ENCODE peak calls at places on chromosomes 2 and 18, in seven cellular contexts. One of them, this sample, is unnamed.

GRCh38 chr2:65800998-65801397 is 368.6 kb upstream of the SPRED2 start:
- DNase-seq in spleen: no peak
- DNase-seq in SK-N-SH: no peak
- DNase-seq in GM12878: no peak
- DNase-seq in HepG2: no peak
- DNase-seq in H1: no peak
- DNase-seq in transverse colon: peak; percentile 10
- DNase-seq in this sample: no peak

GRCh38 chr2:128473175-128474013 is 154.7 kb upstream of the HS6ST1 start:
- DNase-seq in spleen: no peak
- DNase-seq in transverse colon: peak; percentile 17
- DNase-seq in GM12878: peak; percentile 41
- DNase-seq in HepG2: no peak
- DNase-seq in H1: no peak
- DNase-seq in SK-N-SH: no peak
- DNase-seq in this sample: no peak

GRCh38 chr18:23627325-23627724 is 35.4 kb downstream of the ANKRD29 start:
- DNase-seq in spleen: no peak
- DNase-seq in HepG2: peak; percentile 37
- DNase-seq in transverse colon: peak; percentile 18
- DNase-seq in GM12878: no peak
- DNase-seq in SK-N-SH: no peak
- DNase-seq in H1: no peak
- DNase-seq in this sample: no peak

GRCh38 chr2:181396575-181397062 is 60.6 kb upstream of the ITGA4 start:
- DNase-seq in HepG2: no peak
- DNase-seq in transverse colon: no peak
- DNase-seq in H1: no peak
- DNase-seq in SK-N-SH: no peak
- DNase-seq in GM12878: no peak
- DNase-seq in spleen: no peak
- DNase-seq in this sample: no peak

GRCh38 chr2:133498615-133499585 is 69.4 kb downstream of the NCKAP5 start:
- DNase-seq in transverse colon: peak; percentile 21
- DNase-seq in H1: no peak
- DNase-seq in HepG2: no peak
- DNase-seq in spleen: no peak
- DNase-seq in GM12878: peak; percentile 72
- DNase-seq in SK-N-SH: no peak
- DNase-seq in this sample: no peak

GRCh38 chr2:18520605-18521031 is 39.8 kb downstream of the RDH14 start:
- DNase-seq in H1: peak; percentile 63
- DNase-seq in spleen: peak; percentile 87
- DNase-seq in SK-N-SH: peak; percentile 84
- DNase-seq in GM12878: no peak
- DNase-seq in transverse colon: peak; percentile 82
- DNase-seq in HepG2: peak; percentile 71
- DNase-seq in this sample: peak; percentile 72

GRCh38 chr18:78902795-78903435 is 76.7 kb upstream of the SALL3 start:
- DNase-seq in H1: no peak
- DNase-seq in spleen: no peak
- DNase-seq in HepG2: no peak
- DNase-seq in transverse colon: no peak
- DNase-seq in SK-N-SH: no peak
- DNase-seq in GM12878: no peak
- DNase-seq in this sample: no peak

GRCh38 chr2:157684940-157685466 is 56.3 kb upstream of the ACVR1C start:
- DNase-seq in spleen: no peak
- DNase-seq in SK-N-SH: no peak
- DNase-seq in H1: no peak
- DNase-seq in transverse colon: no peak
- DNase-seq in GM12878: no peak
- DNase-seq in HepG2: no peak
- DNase-seq in this sample: no peak

GRCh38 chr18:32549248-32549842 is 78.7 kb upstream of the GAREM1 start:
- DNase-seq in SK-N-SH: peak; percentile 81
- DNase-seq in H1: peak; percentile 19
- DNase-seq in HepG2: peak; percentile 39
- DNase-seq in spleen: no peak
- DNase-seq in GM12878: no peak
- DNase-seq in transverse colon: peak; percentile 65
- DNase-seq in this sample: peak; percentile 44

GRCh38 chr18:44733754-44734465 is 53.2 kb downstream of the SETBP1 start:
- DNase-seq in H1: no peak
- DNase-seq in GM12878: no peak
- DNase-seq in HepG2: no peak
- DNase-seq in transverse colon: no peak
- DNase-seq in spleen: no peak
- DNase-seq in SK-N-SH: no peak
- DNase-seq in this sample: no peak

GRCh38 chr2:110173523-110173922 is 31.3 kb downstream of the NPHP1 start:
- DNase-seq in HepG2: peak; percentile 5
- DNase-seq in GM12878: no peak
- DNase-seq in H1: no peak
- DNase-seq in spleen: no peak
- DNase-seq in transverse colon: no peak
- DNase-seq in SK-N-SH: no peak
- DNase-seq in this sample: no peak

GRCh38 chr2:239002960-239003932 is 155.4 kb downstream of the TWIST2 start:
- DNase-seq in H1: no peak
- DNase-seq in transverse colon: no peak
- DNase-seq in HepG2: no peak
- DNase-seq in spleen: peak; percentile 54
- DNase-seq in GM12878: no peak
- DNase-seq in SK-N-SH: no peak
- DNase-seq in this sample: peak; percentile 45

GRCh38 chr2:193869564-193869963 is 1674.8 kb upstream of the TMEFF2 start:
- DNase-seq in HepG2: no peak
- DNase-seq in SK-N-SH: no peak
- DNase-seq in spleen: no peak
- DNase-seq in GM12878: no peak
- DNase-seq in H1: no peak
- DNase-seq in transverse colon: no peak
- DNase-seq in this sample: no peak

GRCh38 chr18:44325903-44326650 is 354.6 kb upstream of the SETBP1 start:
- DNase-seq in SK-N-SH: peak; percentile 42
- DNase-seq in spleen: no peak
- DNase-seq in H1: peak; percentile 21
- DNase-seq in GM12878: no peak
- DNase-seq in transverse colon: peak; percentile 66
- DNase-seq in HepG2: no peak
- DNase-seq in this sample: no peak

GRCh38 chr2:2234398-2234797 is 96.7 kb downstream of the MYT1L start:
- DNase-seq in SK-N-SH: no peak
- DNase-seq in GM12878: no peak
- DNase-seq in H1: no peak
- DNase-seq in HepG2: no peak
- DNase-seq in spleen: no peak
- DNase-seq in transverse colon: no peak
- DNase-seq in this sample: no peak

GRCh38 chr2:235669983-235670962 is 176.4 kb downstream of the AGAP1 start:
- DNase-seq in SK-N-SH: peak; percentile 87
- DNase-seq in transverse colon: peak; percentile 70
- DNase-seq in GM12878: no peak
- DNase-seq in spleen: no peak
- DNase-seq in HepG2: no peak
- DNase-seq in H1: no peak
- DNase-seq in this sample: peak; percentile 43

GRCh38 chr18:8188196-8188595 is 421.0 kb upstream of the RAB12 start:
- DNase-seq in GM12878: no peak
- DNase-seq in spleen: no peak
- DNase-seq in SK-N-SH: no peak
- DNase-seq in H1: no peak
- DNase-seq in transverse colon: no peak
- DNase-seq in HepG2: no peak
- DNase-seq in this sample: no peak

GRCh38 chr2:168559187-168559586 is 103.1 kb downstream of the CERS6 start:
- DNase-seq in H1: no peak
- DNase-seq in transverse colon: no peak
- DNase-seq in SK-N-SH: no peak
- DNase-seq in HepG2: no peak
- DNase-seq in GM12878: no peak
- DNase-seq in spleen: no peak
- DNase-seq in this sample: no peak

GRCh38 chr2:68839260-68839833 is 31.9 kb downstream of the BMP10 start:
- DNase-seq in HepG2: no peak
- DNase-seq in spleen: no peak
- DNase-seq in transverse colon: no peak
- DNase-seq in GM12878: no peak
- DNase-seq in H1: no peak
- DNase-seq in SK-N-SH: peak; percentile 24
- DNase-seq in this sample: no peak

GRCh38 chr18:77105680-77106079 is 26.9 kb downstream of the MBP start:
- DNase-seq in HepG2: no peak
- DNase-seq in GM12878: no peak
- DNase-seq in H1: no peak
- DNase-seq in transverse colon: no peak
- DNase-seq in spleen: no peak
- DNase-seq in SK-N-SH: no peak
- DNase-seq in this sample: no peak

GRCh38 chr18:77106331-77106730 is 26.3 kb downstream of the MBP start:
- DNase-seq in GM12878: no peak
- DNase-seq in H1: no peak
- DNase-seq in SK-N-SH: no peak
- DNase-seq in HepG2: no peak
- DNase-seq in transverse colon: no peak
- DNase-seq in spleen: no peak
- DNase-seq in this sample: no peak

GRCh38 chr18:77103181-77103875 is 29.3 kb downstream of the MBP start:
- DNase-seq in HepG2: no peak
- DNase-seq in spleen: no peak
- DNase-seq in transverse colon: no peak
- DNase-seq in GM12878: no peak
- DNase-seq in SK-N-SH: no peak
- DNase-seq in H1: no peak
- DNase-seq in this sample: no peak

GRCh38 chr18:77103991-77104521 is 28.5 kb downstream of the MBP start:
- DNase-seq in SK-N-SH: no peak
- DNase-seq in GM12878: no peak
- DNase-seq in HepG2: no peak
- DNase-seq in spleen: no peak
- DNase-seq in transverse colon: no peak
- DNase-seq in H1: no peak
- DNase-seq in this sample: no peak

DNA sequence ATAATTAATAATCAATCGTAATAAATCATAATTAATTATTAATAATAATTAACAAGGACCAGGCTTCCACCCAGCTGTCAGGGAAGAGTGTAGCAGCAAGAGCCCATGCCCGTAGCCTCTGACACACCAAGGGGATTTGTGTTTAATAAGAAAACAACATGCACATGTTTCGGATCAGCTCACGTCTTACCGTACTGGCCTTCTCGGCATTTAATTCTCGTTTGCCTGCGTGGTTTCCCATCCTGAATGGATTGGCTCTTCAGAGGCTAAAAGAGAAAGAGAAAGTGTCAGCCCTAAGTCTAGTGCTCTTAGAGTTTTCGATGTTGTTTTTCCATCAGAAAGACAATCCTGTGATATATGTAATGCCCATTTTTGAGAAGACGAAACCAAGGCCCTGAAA is 27.6 kb downstream of the MBP start:
- DNase-seq in spleen: no peak
- DNase-seq in GM12878: no peak
- DNase-seq in SK-N-SH: no peak
- DNase-seq in H1: no peak
- DNase-seq in transverse colon: no peak
- DNase-seq in HepG2: no peak
- DNase-seq in this sample: no peak
- H3K4me1 ChIP-seq in spleen: peaks cover 99% of the 10 kb centered on the region
- H3K4me1 ChIP-seq in GM12878: peaks cover 73% of the 10 kb centered on the region
- H3K4me1 ChIP-seq in SK-N-SH: peaks cover 32% of the 10 kb centered on the region
- H3K4me1 ChIP-seq in H1: peaks cover 15% of the 10 kb centered on the region
- H3K4me1 ChIP-seq in transverse colon: peaks cover 83% of the 10 kb centered on the region
- H3K4me1 ChIP-seq in HepG2: peaks cover 9% of the 10 kb centered on the region
- H3K4me1 ChIP-seq in this sample: peaks cover 62% of the 10 kb centered on the region

GRCh38 chr2:159202568-159203071 is 83.9 kb downstream of the WDSUB1 start:
- DNase-seq in GM12878: no peak
- DNase-seq in H1: no peak
- DNase-seq in SK-N-SH: no peak
- DNase-seq in HepG2: peak; percentile 20
- DNase-seq in spleen: no peak
- DNase-seq in transverse colon: peak; percentile 29
- DNase-seq in this sample: peak; percentile 53

GRCh38 chr2:159201321-159202063 is 85.0 kb downstream of the WDSUB1 start:
- DNase-seq in SK-N-SH: no peak
- DNase-seq in transverse colon: no peak
- DNase-seq in spleen: peak; percentile 73
- DNase-seq in GM12878: peak; percentile 42
- DNase-seq in H1: no peak
- DNase-seq in HepG2: no peak
- DNase-seq in this sample: no peak

GRCh38 chr2:159199236-159199635 is 87.3 kb downstream of the WDSUB1 start:
- DNase-seq in spleen: peak; percentile 77
- DNase-seq in HepG2: no peak
- DNase-seq in H1: no peak
- DNase-seq in transverse colon: no peak
- DNase-seq in GM12878: no peak
- DNase-seq in SK-N-SH: no peak
- DNase-seq in this sample: no peak

GRCh38 chr2:159200498-159200897 is 86.0 kb downstream of the WDSUB1 start:
- DNase-seq in H1: no peak
- DNase-seq in GM12878: no peak
- DNase-seq in spleen: no peak
- DNase-seq in SK-N-SH: no peak
- DNase-seq in HepG2: no peak
- DNase-seq in transverse colon: no peak
- DNase-seq in this sample: no peak

GRCh38 chr2:159199751-159200465 is 86.6 kb downstream of the WDSUB1 start:
- DNase-seq in HepG2: no peak
- DNase-seq in spleen: no peak
- DNase-seq in GM12878: no peak
- DNase-seq in H1: no peak
- DNase-seq in transverse colon: no peak
- DNase-seq in SK-N-SH: no peak
- DNase-seq in this sample: no peak
- H3K27ac ChIP-seq in HepG2: no peak overlapping the region
- H3K27ac ChIP-seq in spleen: no peak overlapping the region
- H3K27ac ChIP-seq in GM12878: no peak overlapping the region
- H3K27ac ChIP-seq in H1: no peak overlapping the region
- H3K27ac ChIP-seq in transverse colon: no peak overlapping the region
- H3K27ac ChIP-seq in SK-N-SH: no peak overlapping the region
- H3K27ac ChIP-seq in this sample: no peak overlapping the region

GRCh38 chr2:226836548-226836885 is 663 bp downstream of the RHBDD1 start:
- DNase-seq in H1: no peak
- DNase-seq in GM12878: no peak
- DNase-seq in transverse colon: no peak
- DNase-seq in HepG2: no peak
- DNase-seq in spleen: no peak
- DNase-seq in SK-N-SH: peak; percentile 8
- DNase-seq in this sample: no peak
- TF ChIP-seq POLR2AphosphoS5 in H1: no peak
- TF ChIP-seq POLR2AphosphoS5 in GM12878: no peak
- TF ChIP-seq POLR2AphosphoS5 in transverse colon: no peak
- TF ChIP-seq POLR2AphosphoS5 in HepG2: no peak
- TF ChIP-seq POLR2AphosphoS5 in spleen: no peak
- TF ChIP-seq POLR2AphosphoS5 in SK-N-SH: no peak
- TF ChIP-seq POLR2AphosphoS5 in this sample: no peak

DNA sequence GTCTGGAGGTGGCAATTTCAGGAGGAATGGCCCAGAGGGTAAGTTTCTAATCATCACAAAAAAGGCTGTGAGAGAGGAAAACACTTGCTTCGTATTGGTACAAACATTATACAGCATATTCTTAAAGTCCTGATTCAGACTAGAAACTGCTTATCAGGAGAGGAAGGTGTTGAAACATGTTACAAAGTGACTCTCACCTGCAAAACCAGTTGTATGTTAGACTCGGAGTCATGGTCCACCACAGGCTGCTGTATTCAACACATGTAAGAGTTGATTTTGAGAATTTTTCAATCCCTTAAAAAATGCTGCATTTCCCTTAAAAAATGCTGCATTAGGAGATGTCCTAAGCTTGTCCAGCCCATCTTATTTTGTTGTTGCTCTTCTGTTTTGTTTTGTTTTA is 61.5 kb downstream of the MBP start:
- DNase-seq in transverse colon: no peak
- DNase-seq in GM12878: no peak
- DNase-seq in spleen: no peak
- DNase-seq in H1: no peak
- DNase-seq in HepG2: no peak
- DNase-seq in SK-N-SH: no peak
- DNase-seq in this sample: no peak
- H3K4me1 ChIP-seq in transverse colon: peaks cover 49% of the 10 kb centered on the region
- H3K4me1 ChIP-seq in GM12878: peaks cover 45% of the 10 kb centered on the region
- H3K4me1 ChIP-seq in spleen: peaks cover 93% of the 10 kb centered on the region
- H3K4me1 ChIP-seq in H1: peaks cover 6% of the 10 kb centered on the region
- H3K4me1 ChIP-seq in HepG2: peaks cover 22% of the 10 kb centered on the region
- H3K4me1 ChIP-seq in SK-N-SH: peaks cover 28% of the 10 kb centered on the region
- H3K4me1 ChIP-seq in this sample: peaks cover 74% of the 10 kb centered on the region